ENCODE peak calls at places on chromosomes 3 and 15, in five cellular contexts. One of them, this sample, is unnamed.

GRCh38 chr15:100767002-100767825 is 112.4 kb upstream of the ALDH1A3 start:
- DNase-seq in GM23338: no peak
- DNase-seq in OCI-LY7: no peak
- DNase-seq in MM.1S: no peak
- DNase-seq in GM23248: no peak
- DNase-seq in this sample: no peak

GRCh38 chr15:33735637-33736247 is 232.6 kb upstream of the CHRM5 start:
- DNase-seq in GM23338: peak; percentile 60
- DNase-seq in OCI-LY7: peak; percentile 60
- DNase-seq in MM.1S: peak; percentile 58
- DNase-seq in GM23248: peak; percentile 26
- DNase-seq in this sample: peak; percentile 67

GRCh38 chr3:126101521-126101982 is 17.6 kb upstream of the SLC41A3 start:
- DNase-seq in GM23338: no peak
- DNase-seq in OCI-LY7: no peak
- DNase-seq in MM.1S: no peak
- DNase-seq in GM23248: no peak
- DNase-seq in this sample: no peak

GRCh38 chr3:46656778-46657556 is 36.5 kb downstream of the ALS2CL start:
- DNase-seq in GM23338: no peak
- DNase-seq in OCI-LY7: no peak
- DNase-seq in MM.1S: no peak
- DNase-seq in GM23248: peak; percentile 53
- DNase-seq in this sample: peak; percentile 55

GRCh38 chr15:58462547-58462946 is 30.8 kb downstream of the LIPC start:
- DNase-seq in GM23338: no peak
- DNase-seq in OCI-LY7: peak; percentile 15
- DNase-seq in MM.1S: no peak
- DNase-seq in GM23248: no peak
- DNase-seq in this sample: peak; percentile 67

GRCh38 chr15:68370768-68371151 is 61.2 kb downstream of the ITGA11 start:
- DNase-seq in GM23338: no peak
- DNase-seq in OCI-LY7: no peak
- DNase-seq in MM.1S: no peak
- DNase-seq in GM23248: no peak
- DNase-seq in this sample: no peak

GRCh38 chr3:35639251-35640185 is at the start of gene ARPP21:
- DNase-seq in GM23338: peak; percentile 57
- DNase-seq in OCI-LY7: peak; percentile 61
- DNase-seq in MM.1S: peak; percentile 17
- DNase-seq in GM23248: no peak
- DNase-seq in this sample: peak; percentile 16

GRCh38 chr3:99532246-99532645 is 106.1 kb upstream of the COL8A1 start:
- DNase-seq in GM23338: peak; percentile 95
- DNase-seq in OCI-LY7: peak; percentile 24
- DNase-seq in MM.1S: no peak
- DNase-seq in GM23248: peak; percentile 81
- DNase-seq in this sample: peak; percentile 93

GRCh38 chr3:17079933-17080332 is 195.2 kb downstream of the PLCL2 start:
- DNase-seq in GM23338: no peak
- DNase-seq in OCI-LY7: no peak
- DNase-seq in MM.1S: no peak
- DNase-seq in GM23248: no peak
- DNase-seq in this sample: no peak

GRCh38 chr15:35320911-35321310 is 225.1 kb downstream of the DPH6 start:
- DNase-seq in GM23338: no peak
- DNase-seq in OCI-LY7: no peak
- DNase-seq in MM.1S: no peak
- DNase-seq in GM23248: no peak
- DNase-seq in this sample: no peak

GRCh38 chr3:134244921-134245320 is 5.7 kb downstream of the RYK start:
- DNase-seq in GM23338: no peak
- DNase-seq in OCI-LY7: no peak
- DNase-seq in MM.1S: no peak
- DNase-seq in GM23248: no peak
- DNase-seq in this sample: no peak
- H4K20me1 ChIP-seq in GM23338: peaks cover 56% of the 10 kb centered on the region
- H4K20me1 ChIP-seq in OCI-LY7: peaks cover 7% of the 10 kb centered on the region
- H4K20me1 ChIP-seq in MM.1S: no peaks in the 10 kb centered on the region
- H4K20me1 ChIP-seq in GM23248: peaks cover 19% of the 10 kb centered on the region
- H4K20me1 ChIP-seq in this sample: peaks cover 23% of the 10 kb centered on the region

GRCh38 chr15:52208306-52208946 is 17.2 kb upstream of the GNB5 start:
- DNase-seq in GM23338: peak; percentile 87
- DNase-seq in OCI-LY7: peak; percentile 79
- DNase-seq in MM.1S: peak; percentile 60
- DNase-seq in GM23248: peak; percentile 81
- DNase-seq in this sample: peak; percentile 61

GRCh38 chr15:52206446-52206845 is 15.3 kb upstream of the GNB5 start:
- DNase-seq in GM23338: no peak
- DNase-seq in OCI-LY7: no peak
- DNase-seq in MM.1S: no peak
- DNase-seq in GM23248: peak; percentile 24
- DNase-seq in this sample: no peak

GRCh38 chr15:52200831-52201365 is 9.7 kb upstream of the GNB5 start:
- DNase-seq in GM23338: no peak
- DNase-seq in OCI-LY7: no peak
- DNase-seq in MM.1S: no peak
- DNase-seq in GM23248: peak; percentile 29
- DNase-seq in this sample: no peak

GRCh38 chr15:52199271-52199670 is 8.1 kb upstream of the GNB5 start:
- DNase-seq in GM23338: no peak
- DNase-seq in OCI-LY7: no peak
- DNase-seq in MM.1S: no peak
- DNase-seq in GM23248: no peak
- DNase-seq in this sample: no peak

DNA sequence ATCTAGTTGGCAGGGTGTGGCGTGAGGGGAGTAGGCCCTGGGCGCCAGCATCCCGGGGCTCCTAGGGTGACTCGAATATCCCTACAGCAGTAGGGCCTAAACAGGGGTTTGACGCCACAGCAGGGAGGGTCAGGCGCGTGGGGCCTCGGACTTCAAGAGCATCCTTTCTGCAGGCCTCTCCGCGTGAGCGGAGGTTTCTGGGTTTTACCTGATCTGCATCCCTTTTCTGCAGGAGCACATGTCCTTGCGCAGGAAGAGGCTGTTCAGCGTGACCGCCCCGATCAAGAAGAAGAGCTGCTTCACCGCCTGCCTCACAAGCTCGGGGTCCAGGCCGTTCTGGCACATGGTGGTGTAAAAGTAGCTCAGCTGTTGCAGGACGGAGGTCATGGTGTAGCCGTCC is 13.5 kb upstream of the GNB5 start:
- DNase-seq in GM23338: no peak
- DNase-seq in OCI-LY7: no peak
- DNase-seq in MM.1S: no peak
- DNase-seq in GM23248: no peak
- DNase-seq in this sample: no peak
- H3K9me2 ChIP-seq in GM23338: no peaks in the 10 kb centered on the region
- H3K9me2 ChIP-seq in OCI-LY7: no peaks in the 10 kb centered on the region
- H3K9me2 ChIP-seq in MM.1S: no peaks in the 10 kb centered on the region
- H3K9me2 ChIP-seq in GM23248: no peaks in the 10 kb centered on the region
- H3K9me2 ChIP-seq in this sample: no peaks in the 10 kb centered on the region

GRCh38 chr3:27452368-27453090 is 31.7 kb downstream of the SLC4A7 start:
- DNase-seq in GM23338: no peak
- DNase-seq in OCI-LY7: no peak
- DNase-seq in MM.1S: no peak
- DNase-seq in GM23248: no peak
- DNase-seq in this sample: no peak
- H4K20me1 ChIP-seq in GM23338: peaks cover 18% of the 10 kb centered on the region
- H4K20me1 ChIP-seq in OCI-LY7: no peaks in the 10 kb centered on the region
- H4K20me1 ChIP-seq in MM.1S: no peaks in the 10 kb centered on the region
- H4K20me1 ChIP-seq in GM23248: peaks cover 9% of the 10 kb centered on the region
- H4K20me1 ChIP-seq in this sample: peaks cover 23% of the 10 kb centered on the region

DNA sequence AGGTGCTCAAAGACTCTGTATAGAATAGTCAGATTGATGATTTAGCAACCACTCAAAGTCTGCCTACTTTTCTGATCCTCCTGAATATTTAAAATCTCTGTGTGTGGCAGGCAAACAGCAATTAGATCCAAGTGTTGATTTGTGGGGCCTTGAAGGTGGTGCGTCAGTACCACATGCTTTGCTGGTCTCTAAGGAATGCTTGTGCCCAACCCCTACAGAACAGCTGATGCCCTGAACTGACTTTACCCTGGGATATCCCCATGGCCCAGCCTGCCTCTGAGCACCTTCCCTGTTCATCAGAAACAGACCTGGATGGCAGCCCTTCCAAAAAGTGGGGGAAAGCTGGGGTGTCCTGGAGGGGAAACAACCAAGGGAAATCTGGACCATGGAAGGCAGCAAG is 76.3 kb upstream of the TPM1 start:
- DNase-seq in GM23338: no peak
- DNase-seq in OCI-LY7: no peak
- DNase-seq in MM.1S: no peak
- DNase-seq in GM23248: no peak
- DNase-seq in this sample: no peak
- H3K9me2 ChIP-seq in GM23338: peaks cover 4% of the 10 kb centered on the region
- H3K9me2 ChIP-seq in OCI-LY7: no peaks in the 10 kb centered on the region
- H3K9me2 ChIP-seq in MM.1S: no peaks in the 10 kb centered on the region
- H3K9me2 ChIP-seq in GM23248: no peaks in the 10 kb centered on the region
- H3K9me2 ChIP-seq in this sample: no peaks in the 10 kb centered on the region

GRCh38 chr3:150612494-150612893 is 9.4 kb downstream of the SELENOT start:
- DNase-seq in GM23338: no peak
- DNase-seq in OCI-LY7: no peak
- DNase-seq in MM.1S: no peak
- DNase-seq in GM23248: no peak
- DNase-seq in this sample: no peak

GRCh38 chr3:150610785-150611184 is 7.7 kb downstream of the SELENOT start:
- DNase-seq in GM23338: no peak
- DNase-seq in OCI-LY7: no peak
- DNase-seq in MM.1S: no peak
- DNase-seq in GM23248: peak; percentile 22
- DNase-seq in this sample: no peak

GRCh38 chr3:150613709-150614480 is 10.8 kb downstream of the SELENOT start:
- DNase-seq in GM23338: no peak
- DNase-seq in OCI-LY7: no peak
- DNase-seq in MM.1S: no peak
- DNase-seq in GM23248: no peak
- DNase-seq in this sample: no peak

GRCh38 chr3:150611666-150612065 is 8.5 kb downstream of the SELENOT start:
- DNase-seq in GM23338: no peak
- DNase-seq in OCI-LY7: no peak
- DNase-seq in MM.1S: no peak
- DNase-seq in GM23248: no peak
- DNase-seq in this sample: no peak

DNA sequence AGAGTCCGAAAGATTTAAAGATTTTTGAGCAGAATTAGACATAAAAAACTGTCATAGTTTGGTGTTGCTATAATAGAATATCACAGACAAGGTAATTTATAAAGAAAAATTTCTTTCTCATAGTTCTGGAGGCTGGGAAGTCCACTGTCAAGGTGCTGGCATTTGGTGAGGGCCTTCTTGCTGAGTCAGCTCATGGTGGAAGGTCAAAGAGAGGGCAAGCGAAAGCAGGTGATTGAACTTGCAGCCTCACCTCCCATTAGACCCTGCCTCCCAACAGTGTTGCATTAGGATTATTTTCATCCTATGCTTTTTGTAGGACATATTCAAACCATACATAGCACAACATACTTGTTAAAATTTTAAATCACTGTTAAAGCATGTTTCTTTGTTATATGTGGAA is 9.9 kb downstream of the SELENOT start:
- DNase-seq in GM23338: no peak
- DNase-seq in OCI-LY7: no peak
- DNase-seq in MM.1S: no peak
- DNase-seq in GM23248: no peak
- DNase-seq in this sample: no peak
- H4K20me1 ChIP-seq in GM23338: peaks cover 12% of the 10 kb centered on the region
- H4K20me1 ChIP-seq in OCI-LY7: peaks cover 40% of the 10 kb centered on the region
- H4K20me1 ChIP-seq in MM.1S: peaks cover 62% of the 10 kb centered on the region
- H4K20me1 ChIP-seq in GM23248: peaks cover 12% of the 10 kb centered on the region
- H4K20me1 ChIP-seq in this sample: peaks cover 43% of the 10 kb centered on the region